ENCODE peak calls at places on chromosomes 2 and 18, in nine cellular contexts. One of them, this sample, is unnamed. For H3K4me1, the result is how much of the 10 kb centered on the place peaks cover.

GRCh38 chr2:232525796-232526195 is at the start of gene CHRND:
- DNase-seq in body of pancreas: peak
- DNase-seq in endodermal cell: peak
- DNase-seq in transverse colon: no peak
- DNase-seq in aorta: no peak
- DNase-seq in spleen: no peak
- DNase-seq in mesendoderm: no peak
- DNase-seq in pancreas: peak
- DNase-seq in Peyer's patch: no peak
- DNase-seq in this sample: no peak

GRCh38 chr2:3827673-3828575 is 124.5 kb downstream of the DCDC2C start:
- DNase-seq in body of pancreas: peak
- DNase-seq in endodermal cell: peak
- DNase-seq in transverse colon: no peak
- DNase-seq in aorta: no peak
- DNase-seq in spleen: no peak
- DNase-seq in mesendoderm: peak
- DNase-seq in pancreas: no peak
- DNase-seq in Peyer's patch: no peak
- DNase-seq in this sample: no peak

GRCh38 chr2:240248981-240249422 is 108.5 kb upstream of the OTOS start:
- DNase-seq in body of pancreas: no peak
- DNase-seq in endodermal cell: peak
- DNase-seq in transverse colon: no peak
- DNase-seq in aorta: no peak
- DNase-seq in spleen: peak
- DNase-seq in mesendoderm: no peak
- DNase-seq in pancreas: peak
- DNase-seq in Peyer's patch: peak
- DNase-seq in this sample: no peak

GRCh38 chr2:182133195-182133891 is 147.7 kb downstream of the PPP1R1C start:
- DNase-seq in body of pancreas: no peak
- DNase-seq in endodermal cell: no peak
- DNase-seq in transverse colon: no peak
- DNase-seq in aorta: no peak
- DNase-seq in spleen: no peak
- DNase-seq in mesendoderm: no peak
- DNase-seq in pancreas: no peak
- DNase-seq in Peyer's patch: no peak
- DNase-seq in this sample: no peak

GRCh38 chr2:238566001-238566645 is 139.4 kb downstream of the ASB1 start:
- DNase-seq in body of pancreas: no peak
- DNase-seq in endodermal cell: no peak
- DNase-seq in transverse colon: no peak
- DNase-seq in aorta: no peak
- DNase-seq in spleen: peak
- DNase-seq in mesendoderm: no peak
- DNase-seq in pancreas: no peak
- DNase-seq in Peyer's patch: no peak
- DNase-seq in this sample: no peak

GRCh38 chr18:23718243-23718720 is 29.0 kb downstream of the LAMA3 start:
- DNase-seq in body of pancreas: no peak
- DNase-seq in endodermal cell: no peak
- DNase-seq in transverse colon: no peak
- DNase-seq in aorta: no peak
- DNase-seq in spleen: no peak
- DNase-seq in mesendoderm: no peak
- DNase-seq in pancreas: no peak
- DNase-seq in Peyer's patch: no peak
- DNase-seq in this sample: no peak

GRCh38 chr2:218000137-218000536 is 2.7 kb downstream of the TNS1 start:
- DNase-seq in body of pancreas: peak
- DNase-seq in endodermal cell: no peak
- DNase-seq in transverse colon: no peak
- DNase-seq in aorta: peak
- DNase-seq in spleen: no peak
- DNase-seq in mesendoderm: no peak
- DNase-seq in pancreas: no peak
- DNase-seq in Peyer's patch: no peak
- DNase-seq in this sample: no peak

GRCh38 chr2:72949642-72950041 is 32.3 kb downstream of the EMX1 start:
- DNase-seq in body of pancreas: no peak
- DNase-seq in endodermal cell: no peak
- DNase-seq in transverse colon: no peak
- DNase-seq in aorta: no peak
- DNase-seq in spleen: no peak
- DNase-seq in mesendoderm: no peak
- DNase-seq in pancreas: peak
- DNase-seq in Peyer's patch: no peak
- DNase-seq in this sample: no peak

GRCh38 chr18:24703316-24703715 is 242.9 kb downstream of the HRH4 start:
- DNase-seq in body of pancreas: no peak
- DNase-seq in endodermal cell: no peak
- DNase-seq in transverse colon: no peak
- DNase-seq in aorta: no peak
- DNase-seq in spleen: no peak
- DNase-seq in mesendoderm: no peak
- DNase-seq in pancreas: no peak
- DNase-seq in Peyer's patch: no peak
- DNase-seq in this sample: no peak

GRCh38 chr2:224155896-224156295 is 116.8 kb upstream of the SERPINE2 start:
- DNase-seq in body of pancreas: no peak
- DNase-seq in endodermal cell: no peak
- DNase-seq in transverse colon: no peak
- DNase-seq in aorta: no peak
- DNase-seq in spleen: no peak
- DNase-seq in mesendoderm: peak
- DNase-seq in pancreas: no peak
- DNase-seq in Peyer's patch: no peak
- DNase-seq in this sample: no peak

GRCh38 chr2:10006248-10007147 is 36.9 kb upstream of the KLF11 start:
- DNase-seq in body of pancreas: peak
- DNase-seq in endodermal cell: peak
- DNase-seq in transverse colon: no peak
- DNase-seq in aorta: no peak
- DNase-seq in spleen: peak
- DNase-seq in mesendoderm: peak
- DNase-seq in pancreas: peak
- DNase-seq in Peyer's patch: peak
- DNase-seq in this sample: no peak

GRCh38 chr2:127625146-127625943 is 20.6 kb upstream of the GPR17 start:
- DNase-seq in body of pancreas: no peak
- DNase-seq in endodermal cell: peak
- DNase-seq in transverse colon: peak
- DNase-seq in aorta: peak
- DNase-seq in spleen: peak
- DNase-seq in mesendoderm: no peak
- DNase-seq in pancreas: peak
- DNase-seq in Peyer's patch: peak
- DNase-seq in this sample: no peak

GRCh38 chr2:3641841-3642421 is 16.1 kb upstream of the ALLC start:
- DNase-seq in body of pancreas: no peak
- DNase-seq in endodermal cell: peak
- DNase-seq in transverse colon: no peak
- DNase-seq in aorta: no peak
- DNase-seq in spleen: peak
- DNase-seq in mesendoderm: no peak
- DNase-seq in pancreas: no peak
- DNase-seq in Peyer's patch: peak
- DNase-seq in this sample: no peak

GRCh38 chr2:170812716-170813585 is 3.7 kb upstream of the GAD1 start:
- DNase-seq in body of pancreas: peak
- DNase-seq in endodermal cell: peak
- DNase-seq in transverse colon: no peak
- DNase-seq in aorta: no peak
- DNase-seq in spleen: no peak
- DNase-seq in mesendoderm: peak
- DNase-seq in pancreas: no peak
- DNase-seq in Peyer's patch: no peak
- DNase-seq in this sample: no peak

GRCh38 chr2:9844581-9844980 is 1.3 kb downstream of the TAF1B start:
- DNase-seq in body of pancreas: no peak
- DNase-seq in endodermal cell: no peak
- DNase-seq in transverse colon: no peak
- DNase-seq in aorta: no peak
- DNase-seq in spleen: no peak
- DNase-seq in mesendoderm: no peak
- DNase-seq in pancreas: no peak
- DNase-seq in Peyer's patch: no peak
- DNase-seq in this sample: no peak

GRCh38 chr18:6947328-6948030 is 170.1 kb downstream of the LAMA1 start:
- DNase-seq in body of pancreas: no peak
- DNase-seq in endodermal cell: no peak
- DNase-seq in transverse colon: peak
- DNase-seq in aorta: no peak
- DNase-seq in spleen: no peak
- DNase-seq in mesendoderm: no peak
- DNase-seq in pancreas: no peak
- DNase-seq in Peyer's patch: peak
- DNase-seq in this sample: no peak

GRCh38 chr2:32418777-32419176 is 62.0 kb downstream of the BIRC6 start:
- DNase-seq in body of pancreas: no peak
- DNase-seq in endodermal cell: no peak
- DNase-seq in transverse colon: no peak
- DNase-seq in aorta: no peak
- DNase-seq in spleen: no peak
- DNase-seq in mesendoderm: peak
- DNase-seq in pancreas: no peak
- DNase-seq in Peyer's patch: no peak
- DNase-seq in this sample: no peak

GRCh38 chr2:67268806-67269205 is 128.3 kb upstream of the ETAA1 start:
- DNase-seq in body of pancreas: no peak
- DNase-seq in endodermal cell: no peak
- DNase-seq in transverse colon: no peak
- DNase-seq in aorta: no peak
- DNase-seq in spleen: no peak
- DNase-seq in mesendoderm: no peak
- DNase-seq in pancreas: no peak
- DNase-seq in Peyer's patch: no peak
- DNase-seq in this sample: no peak

GRCh38 chr2:133888107-133888506 is 319.8 kb upstream of the NCKAP5 start:
- DNase-seq in body of pancreas: no peak
- DNase-seq in endodermal cell: no peak
- DNase-seq in transverse colon: no peak
- DNase-seq in aorta: no peak
- DNase-seq in spleen: no peak
- DNase-seq in mesendoderm: no peak
- DNase-seq in pancreas: no peak
- DNase-seq in Peyer's patch: no peak
- DNase-seq in this sample: no peak

GRCh38 chr2:133886735-133887675 is 318.7 kb upstream of the NCKAP5 start:
- DNase-seq in body of pancreas: peak
- DNase-seq in endodermal cell: peak
- DNase-seq in transverse colon: peak
- DNase-seq in aorta: peak
- DNase-seq in spleen: peak
- DNase-seq in mesendoderm: peak
- DNase-seq in pancreas: peak
- DNase-seq in Peyer's patch: peak
- DNase-seq in this sample: no peak

GRCh38 chr2:133885847-133886246 is 317.6 kb upstream of the NCKAP5 start:
- DNase-seq in body of pancreas: no peak
- DNase-seq in endodermal cell: no peak
- DNase-seq in transverse colon: no peak
- DNase-seq in aorta: no peak
- DNase-seq in spleen: no peak
- DNase-seq in mesendoderm: peak
- DNase-seq in pancreas: no peak
- DNase-seq in Peyer's patch: no peak
- DNase-seq in this sample: no peak

GRCh38 chr2:133887676-133888040 is 319.4 kb upstream of the NCKAP5 start:
- DNase-seq in body of pancreas: no peak
- DNase-seq in endodermal cell: no peak
- DNase-seq in transverse colon: no peak
- DNase-seq in aorta: no peak
- DNase-seq in spleen: no peak
- DNase-seq in mesendoderm: no peak
- DNase-seq in pancreas: no peak
- DNase-seq in Peyer's patch: no peak
- DNase-seq in this sample: no peak

GRCh38 chr2:133888816-133889215 is 320.6 kb upstream of the NCKAP5 start:
- DNase-seq in body of pancreas: no peak
- DNase-seq in endodermal cell: no peak
- DNase-seq in transverse colon: no peak
- DNase-seq in aorta: no peak
- DNase-seq in spleen: no peak
- DNase-seq in mesendoderm: no peak
- DNase-seq in pancreas: no peak
- DNase-seq in Peyer's patch: no peak
- DNase-seq in this sample: no peak
- H3K4me1 ChIP-seq in body of pancreas: under half
- H3K4me1 ChIP-seq in endodermal cell: under half
- H3K4me1 ChIP-seq in transverse colon: under half
- H3K4me1 ChIP-seq in aorta: under half
- H3K4me1 ChIP-seq in spleen: under half
- H3K4me1 ChIP-seq in mesendoderm: under half
- H3K4me1 ChIP-seq in pancreas: under half
- H3K4me1 ChIP-seq in Peyer's patch: under half
- H3K4me1 ChIP-seq in this sample: under half

GRCh38 chr2:159225025-159226016 is 61.2 kb downstream of the WDSUB1 start:
- DNase-seq in body of pancreas: no peak
- DNase-seq in endodermal cell: peak
- DNase-seq in transverse colon: no peak
- DNase-seq in aorta: no peak
- DNase-seq in spleen: no peak
- DNase-seq in mesendoderm: no peak
- DNase-seq in pancreas: no peak
- DNase-seq in Peyer's patch: no peak
- DNase-seq in this sample: no peak
- H3K4me1 ChIP-seq in body of pancreas: under half
- H3K4me1 ChIP-seq in endodermal cell: under half
- H3K4me1 ChIP-seq in transverse colon: under half
- H3K4me1 ChIP-seq in aorta: under half
- H3K4me1 ChIP-seq in spleen: under half
- H3K4me1 ChIP-seq in mesendoderm: under half
- H3K4me1 ChIP-seq in pancreas: under half
- H3K4me1 ChIP-seq in Peyer's patch: under half
- H3K4me1 ChIP-seq in this sample: under half

GRCh38 chr2:47708801-47709499 is 74.0 kb upstream of the MSH6 start:
- DNase-seq in body of pancreas: no peak
- DNase-seq in endodermal cell: no peak
- DNase-seq in transverse colon: no peak
- DNase-seq in aorta: no peak
- DNase-seq in spleen: no peak
- DNase-seq in mesendoderm: no peak
- DNase-seq in pancreas: no peak
- DNase-seq in Peyer's patch: no peak
- DNase-seq in this sample: no peak
- H3K4me1 ChIP-seq in body of pancreas: under half
- H3K4me1 ChIP-seq in endodermal cell: under half
- H3K4me1 ChIP-seq in transverse colon: under half
- H3K4me1 ChIP-seq in aorta: under half
- H3K4me1 ChIP-seq in spleen: under half
- H3K4me1 ChIP-seq in mesendoderm: under half
- H3K4me1 ChIP-seq in pancreas: under half
- H3K4me1 ChIP-seq in Peyer's patch: under half
- H3K4me1 ChIP-seq in this sample: under half

DNA sequence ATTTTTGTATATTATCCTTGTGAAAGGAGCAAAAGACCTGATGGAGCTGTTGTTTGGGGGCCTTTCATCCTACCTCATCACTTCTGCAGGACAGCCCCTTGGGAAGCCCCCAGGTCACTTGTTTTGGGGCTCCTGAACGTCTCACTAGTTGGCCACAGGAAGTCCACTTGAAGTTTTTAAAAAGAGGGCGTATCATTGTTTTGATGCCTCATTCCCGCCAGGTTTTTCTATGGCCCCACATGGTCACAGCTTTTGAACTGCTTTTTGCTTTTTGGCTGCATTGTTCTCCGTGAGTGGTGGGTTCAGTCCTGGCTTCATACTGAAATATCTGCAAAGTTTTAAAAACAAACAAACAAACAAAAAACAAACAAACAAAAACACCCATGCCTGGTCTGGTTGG is 216.3 kb downstream of the PRKCE start:
- DNase-seq in body of pancreas: no peak
- DNase-seq in endodermal cell: no peak
- DNase-seq in transverse colon: no peak
- DNase-seq in aorta: no peak
- DNase-seq in spleen: no peak
- DNase-seq in mesendoderm: no peak
- DNase-seq in pancreas: no peak
- DNase-seq in Peyer's patch: no peak
- DNase-seq in this sample: no peak
- H3K4me1 ChIP-seq in body of pancreas: under half
- H3K4me1 ChIP-seq in endodermal cell: under half
- H3K4me1 ChIP-seq in transverse colon: under half
- H3K4me1 ChIP-seq in aorta: under half
- H3K4me1 ChIP-seq in spleen: under half
- H3K4me1 ChIP-seq in mesendoderm: under half
- H3K4me1 ChIP-seq in pancreas: under half
- H3K4me1 ChIP-seq in Peyer's patch: under half
- H3K4me1 ChIP-seq in this sample: under half

This sample was measured in esophagus squamous epithelium.